ENCODE peak calls at places on chromosomes 16 and 17, in seven cellular contexts. S is bronchial epithelial cell; G is AG04450; F is lower leg skin; K is stomach; P is mammary epithelial cell; D is CD8-positive, alpha-beta memory T cell. O is an unnamed sample.

GRCh38 chr16:534089-534635 is 6.7 kb downstream of the CAPN15 start:
- DNase-seq in S (no peak), G (no peak), F (no peak), K (peak), P (no peak), D (no peak), O (no peak)

GRCh38 chr16:4664538-4665418 is 28.6 kb upstream of the NUDT16L1 start:
- DNase-seq in S (peak), G (no peak), F (no peak), K (peak), P (peak), D (peak), O (no peak)

GRCh38 chr16:2032285-2033056 is 5.8 kb downstream of the NHERF2 start:
- DNase-seq in S (no peak), G (no peak), F (no peak), K (no peak), P (no peak), D (no peak), O (no peak)

GRCh38 chr17:69325518-69326301 is 1.2 kb downstream of the ABCA5 start:
- DNase-seq in S (no peak), G (no peak), F (no peak), K (no peak), P (no peak), D (no peak), O (no peak)

GRCh38 chr16:66578596-66579531 is at the start of gene CMTM2:
- DNase-seq in S (no peak), G (no peak), F (no peak), K (no peak), P (no peak), D (no peak), O (no peak)

GRCh38 chr17:6084226-6085161 is 14.3 kb downstream of the WSCD1 start:
- DNase-seq in S (no peak), G (no peak), F (no peak), K (no peak), P (no peak), D (no peak), O (no peak)

GRCh38 chr17:10018461-10018891 is 113.4 kb upstream of the RCVRN start:
- DNase-seq in S (no peak), G (no peak), F (no peak), K (no peak), P (no peak), D (no peak), O (no peak)

GRCh38 chr16:25988089-25988488 is 296.3 kb downstream of the HS3ST4 start:
- DNase-seq in S (no peak), G (no peak), F (no peak), K (no peak), P (no peak), D (no peak), O (no peak)

GRCh38 chr17:55814377-55814776 is 63.5 kb downstream of the PCTP start:
- DNase-seq in S (no peak), G (no peak), F (no peak), K (no peak), P (no peak), D (no peak), O (no peak)

GRCh38 chr16:83994087-83994486 is 26.0 kb downstream of the NECAB2 start:
- DNase-seq in S (peak), G (peak), F (no peak), K (no peak), P (peak), D (no peak), O (peak)

GRCh38 chr16:1635070-1635469 is 22.9 kb downstream of the CRAMP1 start:
- DNase-seq in S (no peak), G (no peak), F (no peak), K (no peak), P (no peak), D (no peak), O (no peak)

GRCh38 chr16:71526111-71526998 is at the start of gene CHST4:
- DNase-seq in S (peak), G (peak), F (no peak), K (no peak), P (peak), D (no peak), O (peak)

GRCh38 chr16:16036359-16036792 is 87.0 kb downstream of the ABCC1 start:
- DNase-seq in S (no peak), G (no peak), F (no peak), K (peak), P (no peak), D (no peak), O (no peak)

GRCh38 chr16:78480588-78480987 is 381.1 kb downstream of the WWOX start:
- DNase-seq in S (no peak), G (no peak), F (no peak), K (no peak), P (no peak), D (no peak), O (no peak)

GRCh38 chr16:27285676-27286196 is 17.2 kb upstream of the NSMCE1 start:
- DNase-seq in S (no peak), G (no peak), F (peak), K (no peak), P (no peak), D (no peak), O (no peak)

GRCh38 chr17:6654816-6655731 is 3.5 kb downstream of the C17orf100 start:
- DNase-seq in S (peak), G (no peak), F (no peak), K (peak), P (peak), D (no peak), O (no peak)

GRCh38 chr17:10754861-10755591 is 25.2 kb upstream of the TMEM220 start:
- DNase-seq in S (peak), G (no peak), F (no peak), K (no peak), P (no peak), D (no peak), O (no peak)

GRCh38 chr17:74818306-74818705 is 41.4 kb downstream of the GRIN2C start:
- DNase-seq in S (no peak), G (no peak), F (no peak), K (no peak), P (no peak), D (no peak), O (no peak)

GRCh38 chr16:49636608-49637007 is 219.3 kb downstream of the ZNF423 start:
- DNase-seq in S (no peak), G (no peak), F (no peak), K (no peak), P (no peak), D (no peak), O (no peak)

GRCh38 chr17:28187931-28188330 is 131.1 kb upstream of the TMEM97 start:
- DNase-seq in S (no peak), G (no peak), F (no peak), K (no peak), P (no peak), D (no peak), O (no peak)

GRCh38 chr17:78242024-78242742 is 10.8 kb downstream of the TMEM235 start:
- DNase-seq in S (no peak), G (no peak), F (no peak), K (no peak), P (no peak), D (no peak), O (no peak)

GRCh38 chr16:56670640-56670934 is 973 bp downstream of the MT1H start:
- DNase-seq in S (no peak), G (no peak), F (peak), K (no peak), P (no peak), D (no peak), O (no peak)

GRCh38 chr16:81703177-81704155 is 75.6 kb upstream of the PLCG2 start:
- DNase-seq in S (peak), G (no peak), F (no peak), K (no peak), P (peak), D (no peak), O (peak)

GRCh38 chr17:68346448-68346847 is 55.2 kb downstream of the ARSG start:
- DNase-seq in S (no peak), G (no peak), F (no peak), K (peak), P (no peak), D (peak), O (no peak)

GRCh38 chr16:65034915-65035314 is 86.9 kb downstream of the CDH11 start:
- DNase-seq in S (no peak), G (no peak), F (no peak), K (no peak), P (no peak), D (no peak), O (no peak)

GRCh38 chr17:74130276-74130675 is 73.2 kb upstream of the RPL38 start:
- DNase-seq in S (no peak), G (no peak), F (no peak), K (no peak), P (no peak), D (no peak), O (no peak)

GRCh38 chr16:67936124-67936875 is at the start of gene PSMB10:
- DNase-seq in S (peak), G (no peak), F (peak), K (peak), P (peak), D (peak), O (peak)

GRCh38 chr16:54171855-54172537 is 114.6 kb downstream of the IRX3 start:
- DNase-seq in S (peak), G (peak), F (no peak), K (no peak), P (peak), D (no peak), O (peak)

DNA sequence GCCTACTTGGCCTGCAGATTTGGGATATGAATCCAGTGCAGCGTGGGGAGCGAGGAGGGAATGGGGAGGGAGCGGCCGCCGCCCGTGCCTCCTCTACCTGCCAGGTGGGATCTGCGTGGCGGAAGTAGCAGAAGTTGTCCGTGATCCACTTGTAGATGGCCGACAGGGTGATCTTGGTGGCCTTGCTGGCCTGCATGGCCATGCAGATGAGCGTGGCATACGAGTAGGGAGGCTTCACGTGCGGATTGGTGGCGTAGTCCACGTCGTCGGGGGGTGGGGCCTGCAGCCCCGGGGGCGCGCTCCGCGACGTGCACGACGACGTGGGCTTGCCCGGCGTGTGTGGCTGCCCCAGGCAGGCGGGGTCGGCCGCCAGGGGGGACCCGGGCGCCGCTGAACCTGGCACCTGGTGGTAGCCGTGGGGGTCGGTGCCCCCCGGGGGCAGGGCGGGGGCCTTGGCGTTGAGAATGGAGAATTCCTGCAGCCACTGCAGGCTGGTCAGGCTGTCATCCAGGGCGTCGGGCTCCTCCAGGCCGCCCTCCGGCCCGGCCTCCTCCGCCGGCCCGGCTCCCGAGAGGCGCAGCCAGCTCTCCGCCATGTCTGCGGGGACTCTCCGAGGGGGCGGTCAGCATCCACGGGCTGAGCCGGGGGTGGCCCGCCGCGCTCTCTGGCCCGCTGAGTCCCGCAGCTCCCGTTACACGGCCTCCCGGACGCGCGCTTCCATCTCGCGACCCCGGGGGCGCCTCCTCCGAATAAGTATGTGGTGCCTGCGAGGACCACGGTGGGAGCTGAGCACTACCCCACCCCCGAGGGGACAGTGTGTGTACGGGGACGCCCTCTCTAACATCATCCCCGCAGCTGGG is 1.0 kb downstream of the FOXJ1 start:
- DNase-seq in S (no peak), G (no peak), F (no peak), K (no peak), P (no peak), D (peak), O (no peak)
- H3K4me3 ChIP-seq in S (no peak), G (no peak), F (no peak), K (peak), P (no peak), D (peak), O (no peak)

GRCh38 chr16:87086575-87086974 is 230.6 kb downstream of the C16orf95 start:
- DNase-seq in S (no peak), G (no peak), F (peak), K (no peak), P (no peak), D (no peak), O (peak)
- H3K4me3 ChIP-seq in S (no peak), G (no peak), F (no peak), K (no peak), P (no peak), D (no peak), O (no peak)

DNA sequence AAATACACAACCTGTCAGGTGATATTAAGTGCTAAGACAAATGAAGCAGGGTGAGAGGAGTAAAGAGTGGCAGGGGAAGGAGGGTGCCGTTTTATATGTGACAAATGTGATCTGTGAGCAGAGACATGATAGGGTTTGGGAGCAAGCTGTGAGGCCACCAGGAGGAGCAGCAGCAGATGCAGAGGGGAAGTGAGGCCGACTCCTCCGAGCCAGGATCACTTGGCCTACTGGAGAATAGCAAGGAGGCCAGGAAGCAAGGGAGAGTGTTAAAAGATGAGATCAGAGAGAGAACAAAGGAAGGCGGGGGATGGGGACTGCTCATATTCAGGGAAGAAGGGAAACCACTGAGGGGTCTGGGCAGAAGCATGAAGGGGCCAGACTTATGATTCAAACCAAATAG is 129.4 kb downstream of the TANGO6 start:
- DNase-seq in S (peak), G (peak), F (no peak), K (no peak), P (peak), D (no peak), O (no peak)
- H3K4me3 ChIP-seq in S (no peak), G (no peak), F (no peak), K (no peak), P (no peak), D (no peak), O (no peak)

GRCh38 chr17:75975757-75976174 is 3.2 kb downstream of the ACOX1 start:
- DNase-seq in S (no peak), G (no peak), F (no peak), K (no peak), P (no peak), D (no peak), O (no peak)
- H3K4me3 ChIP-seq in S (no peak), G (no peak), F (no peak), K (peak), P (no peak), D (no peak), O (no peak)

GRCh38 chr16:87206646-87207451 is 110.3 kb downstream of the C16orf95 start:
- DNase-seq in S (peak), G (no peak), F (peak), K (no peak), P (peak), D (no peak), O (peak)
- H3K4me3 ChIP-seq in S (no peak), G (no peak), F (no peak), K (no peak), P (no peak), D (no peak), O (no peak)

GRCh38 chr16:53090271-53090590 is 35.4 kb downstream of the CHD9 start:
- DNase-seq in S (no peak), G (no peak), F (no peak), K (no peak), P (no peak), D (no peak), O (no peak)

GRCh38 chr16:53087101-53087500 is 32.3 kb downstream of the CHD9 start:
- DNase-seq in S (no peak), G (no peak), F (peak), K (no peak), P (no peak), D (no peak), O (no peak)

GRCh38 chr16:53090591-53091507 is 36.1 kb downstream of the CHD9 start:
- DNase-seq in S (no peak), G (peak), F (peak), K (peak), P (peak), D (no peak), O (peak)

GRCh38 chr16:53091508-53092211 is 36.9 kb downstream of the CHD9 start:
- DNase-seq in S (peak), G (peak), F (peak), K (peak), P (peak), D (no peak), O (no peak)

GRCh38 chr16:53089434-53090270 is 34.9 kb downstream of the CHD9 start:
- DNase-seq in S (no peak), G (no peak), F (no peak), K (no peak), P (no peak), D (no peak), O (no peak)
- H3K4me3 ChIP-seq in S (no peak), G (no peak), F (no peak), K (no peak), P (no peak), D (no peak), O (no peak)

GRCh38 chr17:63523256-63523869 is at the start of gene KCNH6:
- DNase-seq in S (no peak), G (no peak), F (no peak), K (no peak), P (no peak), D (no peak), O (no peak)
- H3K4me3 ChIP-seq in S (no peak), G (peak), F (no peak), K (peak), P (no peak), D (no peak), O (no peak)

O was measured in AG09309.